ENCODE peak calls at places on chromosomes 5 and 9, in ten cellular contexts. I, P, W, M, C, G, Y, Q, J and T are unnamed samples. For H3K9me3, the result is how much of the 10 kb centered on the place peaks cover.

GRCh38 chr9:18071651-18072060 is 402.3 kb upstream of the ADAMTSL1 start:
- DNase-seq in I (no peak), P (no peak), W (no peak), M (peak), C (no peak), G (no peak), Y (no peak), Q (no peak), J (no peak), T (no peak)

GRCh38 chr9:27925815-27926214 is 352.5 kb upstream of the C9orf72 start:
- DNase-seq in I (no peak), P (no peak), W (no peak), M (no peak), C (no peak), G (no peak), Y (no peak), Q (no peak), J (no peak), T (no peak)

GRCh38 chr5:34858798-34859197 is 19.8 kb downstream of the TTC23L start:
- DNase-seq in I (no peak), P (no peak), W (no peak), M (no peak), C (no peak), G (no peak), Y (no peak), Q (no peak), J (no peak), T (no peak)

GRCh38 chr9:107836300-107836699 is 346.7 kb upstream of the KLF4 start:
- DNase-seq in I (no peak), P (no peak), W (no peak), M (no peak), C (no peak), G (no peak), Y (no peak), Q (no peak), J (no peak), T (no peak)

GRCh38 chr5:2165991-2166978 is 283.6 kb upstream of the IRX4 start:
- DNase-seq in I (no peak), P (no peak), W (no peak), M (no peak), C (no peak), G (no peak), Y (no peak), Q (no peak), J (no peak), T (no peak)

GRCh38 chr5:101047181-101047580 is 144.1 kb upstream of the ST8SIA4 start:
- DNase-seq in I (no peak), P (no peak), W (no peak), M (no peak), C (no peak), G (peak), Y (no peak), Q (no peak), J (no peak), T (no peak)

GRCh38 chr5:135505973-135506372 is 29.8 kb downstream of the NEUROG1 start:
- DNase-seq in I (no peak), P (no peak), W (no peak), M (no peak), C (no peak), G (no peak), Y (no peak), Q (no peak), J (no peak), T (no peak)

GRCh38 chr5:139651863-139652787 is 4.0 kb downstream of the CXXC5 start:
- DNase-seq in I (peak), P (peak), W (peak), M (peak), C (peak), G (peak), Y (peak), Q (peak), J (peak), T (no peak)

GRCh38 chr9:123867971-123868370 is 62.0 kb downstream of the DENND1A start:
- DNase-seq in I (no peak), P (no peak), W (no peak), M (no peak), C (no peak), G (peak), Y (no peak), Q (no peak), J (no peak), T (no peak)

GRCh38 chr5:156261275-156261939 is 65.6 kb upstream of the SGCD start:
- DNase-seq in I (peak), P (no peak), W (no peak), M (no peak), C (no peak), G (no peak), Y (no peak), Q (no peak), J (no peak), T (no peak)

GRCh38 chr9:123235448-123235847 is 32.9 kb downstream of the STRBP start:
- DNase-seq in I (no peak), P (no peak), W (no peak), M (no peak), C (no peak), G (no peak), Y (no peak), Q (no peak), J (no peak), T (no peak)

GRCh38 chr5:58999804-59000595 is 417.1 kb downstream of the RAB3C start:
- DNase-seq in I (no peak), P (no peak), W (no peak), M (no peak), C (no peak), G (no peak), Y (no peak), Q (no peak), J (no peak), T (no peak)

GRCh38 chr9:5920860-5921328 is 30.2 kb downstream of the MLANA start:
- DNase-seq in I (no peak), P (no peak), W (no peak), M (no peak), C (no peak), G (peak), Y (no peak), Q (no peak), J (peak), T (no peak)

GRCh38 chr9:113957778-113958430 is 81.8 kb downstream of the ZNF618 start:
- DNase-seq in I (no peak), P (no peak), W (no peak), M (no peak), C (no peak), G (no peak), Y (no peak), Q (no peak), J (no peak), T (peak)

GRCh38 chr9:22214497-22215031 is 205.5 kb upstream of the CDKN2B start:
- DNase-seq in I (no peak), P (no peak), W (no peak), M (no peak), C (no peak), G (peak), Y (no peak), Q (no peak), J (no peak), T (no peak)

GRCh38 chr5:99621772-99622681 is 693.2 kb upstream of the CHD1 start:
- DNase-seq in I (peak), P (no peak), W (no peak), M (no peak), C (no peak), G (no peak), Y (no peak), Q (no peak), J (no peak), T (no peak)

DNA sequence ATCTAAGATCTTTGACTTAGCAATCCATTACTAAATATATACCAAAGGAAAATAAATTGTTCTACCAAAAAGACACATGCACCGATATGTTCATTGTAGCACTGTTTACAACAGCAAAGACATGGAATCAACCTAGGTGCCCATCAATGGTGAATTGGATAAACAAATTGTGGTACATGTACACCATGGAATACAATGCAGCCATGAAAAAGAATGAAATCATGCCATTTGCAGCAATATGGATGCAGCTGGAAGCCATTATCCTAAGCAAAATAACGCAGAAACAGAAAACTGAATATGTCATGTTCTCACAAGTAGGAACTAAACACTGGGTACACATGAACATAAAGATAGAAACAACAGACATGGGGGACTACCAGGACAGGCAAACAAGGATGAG is 589.5 kb downstream of the IRX1 start:
- DNase-seq in I (no peak), P (no peak), W (no peak), M (no peak), C (no peak), G (no peak), Y (no peak), Q (no peak), J (no peak), T (no peak)
- H3K9me3 ChIP-seq in I (under half), P (under half), W (under half), M (under half), C (under half), G (under half), Y (under half), Q (under half), J (under half), T (under half)

DNA sequence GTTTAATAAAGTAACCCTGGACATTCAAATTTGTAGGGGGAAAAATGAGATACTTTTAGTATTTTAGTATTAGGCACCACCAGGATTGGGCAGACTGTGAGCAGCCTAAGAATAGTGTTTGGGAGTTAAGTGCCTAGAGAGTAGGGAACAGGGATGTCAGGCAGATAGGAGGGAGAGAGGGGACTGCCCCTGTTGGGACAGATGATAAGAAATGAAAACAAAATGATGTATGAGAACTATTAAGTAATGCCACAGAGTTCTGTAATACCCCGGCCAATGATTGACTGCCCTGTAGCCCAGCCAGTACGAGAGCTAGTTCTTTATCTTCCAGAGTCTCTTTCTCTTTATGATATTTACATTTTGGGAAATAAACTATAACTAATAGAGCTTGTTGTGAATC is 24.4 kb downstream of the ARHGAP26 start:
- DNase-seq in I (no peak), P (no peak), W (no peak), M (no peak), C (no peak), G (no peak), Y (no peak), Q (no peak), J (no peak), T (no peak)
- H3K4me3 ChIP-seq in I (no peak), P (no peak), W (no peak), M (no peak), C (no peak), G (no peak), Y (no peak), Q (no peak), J (no peak), T (no peak)

DNA sequence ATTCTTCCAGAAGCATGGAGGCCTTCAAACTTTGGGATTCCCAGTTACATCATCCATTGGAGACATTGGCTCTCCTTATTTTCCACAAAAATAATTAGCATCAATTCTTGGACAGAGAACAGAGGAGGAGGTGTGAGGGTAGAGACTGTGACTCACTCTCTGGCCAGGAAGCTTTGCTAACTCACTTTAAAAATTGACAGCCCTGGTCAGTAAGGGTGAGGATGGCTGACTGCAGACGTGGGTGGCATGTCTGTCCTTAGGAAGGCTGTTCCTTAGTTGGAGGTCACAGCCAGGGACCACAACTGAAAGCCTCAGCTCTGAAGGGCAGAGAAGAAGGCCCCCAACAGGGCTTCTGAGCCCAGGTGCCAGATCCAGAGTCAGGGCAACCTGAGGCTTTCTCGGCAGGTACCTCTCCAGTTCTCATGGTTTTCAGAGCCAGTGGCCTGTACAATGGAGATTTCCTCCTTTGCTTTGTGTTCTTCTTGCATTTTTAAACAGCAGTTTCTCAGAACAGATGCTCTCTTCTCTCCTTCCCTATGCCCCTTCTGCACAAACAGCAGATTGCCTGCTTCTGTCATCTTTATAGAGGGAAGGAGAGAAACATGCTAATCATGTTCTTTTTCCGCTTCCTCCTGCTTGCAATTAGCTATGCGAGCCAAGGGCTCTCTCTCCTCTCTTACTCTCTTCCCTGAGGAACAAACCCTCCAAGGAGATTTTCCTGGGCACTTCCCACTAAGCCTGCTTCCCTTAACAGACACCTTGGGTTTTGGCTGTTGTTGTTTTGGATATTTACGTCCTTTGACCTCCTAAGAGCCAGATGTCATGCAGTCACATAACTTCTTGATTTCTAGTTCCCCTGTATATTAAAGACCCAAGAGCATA is 92.5 kb upstream of the ZNF366 start:
- DNase-seq in I (no peak), P (no peak), W (no peak), M (no peak), C (no peak), G (no peak), Y (no peak), Q (no peak), J (no peak), T (no peak)
- H3K27ac ChIP-seq in I (no peak), P (no peak), W (peak), M (peak), C (no peak), G (no peak), Y (peak), Q (no peak), J (no peak), T (peak)

GRCh38 chr5:3282841-3283240 is 312.8 kb upstream of the IRX1 start:
- DNase-seq in I (no peak), P (no peak), W (no peak), M (no peak), C (no peak), G (no peak), Y (no peak), Q (no peak), J (no peak), T (no peak)

GRCh38 chr5:3285621-3286020 is 310.0 kb upstream of the IRX1 start:
- DNase-seq in I (no peak), P (no peak), W (no peak), M (no peak), C (no peak), G (no peak), Y (no peak), Q (no peak), J (no peak), T (no peak)

GRCh38 chr5:3281346-3281745 is 314.3 kb upstream of the IRX1 start:
- DNase-seq in I (no peak), P (no peak), W (no peak), M (no peak), C (no peak), G (no peak), Y (no peak), Q (no peak), J (no peak), T (no peak)

GRCh38 chr5:3287516-3287915 is 308.1 kb upstream of the IRX1 start:
- DNase-seq in I (no peak), P (no peak), W (no peak), M (no peak), C (no peak), G (no peak), Y (no peak), Q (no peak), J (no peak), T (no peak)

GRCh38 chr5:3284506-3284905 is 311.1 kb upstream of the IRX1 start:
- DNase-seq in I (no peak), P (no peak), W (no peak), M (no peak), C (no peak), G (no peak), Y (no peak), Q (no peak), J (no peak), T (no peak)
- H3K9me3 ChIP-seq in I (under half), P (under half), W (under half), M (under half), C (under half), G (under half), Y (under half), Q (under half), J (under half), T (half or more)

DNA sequence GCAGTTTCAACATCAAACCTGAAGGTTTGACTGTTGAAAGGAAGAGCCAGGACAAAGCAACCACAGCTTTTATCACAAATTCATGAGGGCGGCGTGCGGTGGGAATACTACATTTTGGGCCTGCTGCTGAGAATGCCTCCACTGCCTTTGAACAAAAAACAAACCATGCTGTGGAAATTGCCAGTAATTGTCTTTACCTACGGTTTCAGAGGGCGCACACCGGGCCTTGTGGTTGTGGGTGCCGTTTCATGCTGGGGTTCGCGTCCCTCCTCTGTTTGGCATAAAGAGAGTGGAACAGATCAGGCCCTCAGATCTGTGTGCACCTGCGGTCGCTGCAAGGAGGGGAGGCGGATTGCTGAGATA is 27.6 kb upstream of the TCF7 start:
- DNase-seq in I (no peak), P (no peak), W (no peak), M (no peak), C (no peak), G (peak), Y (no peak), Q (no peak), J (no peak), T (no peak)
- H3K4me3 ChIP-seq in I (no peak), P (no peak), W (no peak), M (no peak), C (no peak), G (no peak), Y (no peak), Q (no peak), J (no peak), T (no peak)

DNA sequence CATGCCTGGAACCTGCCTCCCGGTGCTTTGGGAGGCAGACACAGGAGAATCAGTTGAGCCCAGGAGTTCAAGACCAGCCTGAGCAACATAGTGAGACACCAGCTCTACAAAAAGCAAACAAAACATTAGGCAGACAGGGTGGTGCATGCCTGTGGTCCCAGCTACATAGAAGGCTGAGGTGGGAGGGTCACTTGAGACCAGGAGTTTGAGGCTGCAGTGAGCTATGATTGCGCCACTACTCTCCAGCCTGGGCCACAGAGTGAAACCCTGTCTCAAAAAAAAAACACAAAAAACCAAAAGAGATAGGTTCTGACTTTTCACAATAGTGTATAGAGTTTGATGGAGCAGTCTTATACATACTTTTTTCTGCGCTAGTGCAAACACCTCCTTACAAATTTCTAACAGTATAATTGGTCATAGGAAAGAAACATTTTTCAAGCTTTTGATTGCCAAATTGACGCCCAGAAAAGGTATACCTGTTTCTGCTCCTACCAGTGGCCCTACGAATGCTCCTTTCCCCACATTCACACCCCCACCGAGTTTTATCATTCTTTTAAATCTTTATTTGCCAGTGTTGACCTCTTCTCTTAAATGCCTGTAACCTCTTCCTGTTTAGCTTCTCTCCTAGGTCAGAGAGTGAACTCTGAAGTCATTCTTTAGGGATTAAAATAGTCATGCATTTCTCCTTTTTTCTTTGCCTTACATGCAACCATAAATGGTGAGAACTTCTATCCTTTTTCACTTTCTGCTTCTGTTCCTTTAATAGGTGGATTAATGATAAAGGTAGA is 7.5 kb downstream of the DOCK8 start:
- DNase-seq in I (no peak), P (no peak), W (no peak), M (no peak), C (no peak), G (peak), Y (no peak), Q (no peak), J (no peak), T (no peak)
- H3K27ac ChIP-seq in I (no peak), P (no peak), W (no peak), M (no peak), C (no peak), G (no peak), Y (no peak), Q (no peak), J (no peak), T (no peak)

GRCh38 chr5:179368016-179368805 is 22.9 kb upstream of the ADAMTS2 start:
- DNase-seq in I (no peak), P (no peak), W (no peak), M (no peak), C (peak), G (no peak), Y (no peak), Q (no peak), J (no peak), T (no peak)

GRCh38 chr5:179371123-179371515 is 25.9 kb upstream of the ADAMTS2 start:
- DNase-seq in I (no peak), P (no peak), W (no peak), M (no peak), C (no peak), G (no peak), Y (no peak), Q (no peak), J (no peak), T (no peak)

GRCh38 chr5:179370490-179371122 is 25.3 kb upstream of the ADAMTS2 start:
- DNase-seq in I (no peak), P (no peak), W (no peak), M (no peak), C (peak), G (no peak), Y (no peak), Q (no peak), J (no peak), T (no peak)

GRCh38 chr5:179368806-179369529 is 23.7 kb upstream of the ADAMTS2 start:
- DNase-seq in I (no peak), P (no peak), W (no peak), M (no peak), C (peak), G (no peak), Y (no peak), Q (no peak), J (no peak), T (no peak)

GRCh38 chr5:179369530-179369884 is 24.2 kb upstream of the ADAMTS2 start:
- DNase-seq in I (no peak), P (no peak), W (no peak), M (no peak), C (no peak), G (no peak), Y (no peak), Q (no peak), J (no peak), T (no peak)
- H3K9me3 ChIP-seq in I (under half), P (under half), W (under half), M (under half), C (under half), G (under half), Y (under half), Q (under half), J (under half), T (under half)

DNA sequence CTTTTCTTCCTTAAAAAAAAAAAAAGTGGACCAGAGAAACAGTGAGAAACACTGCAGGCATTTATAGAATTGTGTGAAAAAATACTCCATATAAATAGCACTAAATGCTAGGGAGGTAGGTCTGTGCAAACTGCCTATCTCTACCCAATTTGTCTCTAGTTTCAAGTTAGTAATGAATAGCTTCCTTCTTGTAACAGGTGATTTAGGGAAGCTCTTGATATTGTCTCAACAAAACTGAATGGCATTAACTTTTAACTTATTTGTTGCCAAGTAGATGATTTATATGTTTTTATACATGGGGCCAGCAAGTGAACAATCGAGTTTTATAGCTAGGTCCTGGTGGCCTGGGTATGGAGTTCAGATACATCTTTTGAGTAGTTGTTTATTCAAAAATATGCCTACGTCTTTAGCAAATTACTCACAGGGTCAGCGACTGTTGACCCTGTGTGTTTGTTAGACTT is 283.6 kb downstream of the NR3C1 start:
- DNase-seq in I (no peak), P (no peak), W (no peak), M (no peak), C (no peak), G (no peak), Y (no peak), Q (no peak), J (no peak), T (no peak)
- H3K4me3 ChIP-seq in I (no peak), P (no peak), W (no peak), M (no peak), C (no peak), G (no peak), Y (no peak), Q (no peak), J (no peak), T (no peak)